ENCODE peak calls at places on chromosomes 1 and 21, in nine cellular contexts. Z, T, B, X, I, G, O, A and R are unnamed samples.
A peak's percentile ranks its signal among the peaks of the same experiment; 100 is the strongest.

GRCh38 chr1:212594640-212595039 is 13.9 kb upstream of the ATF3 start:
- DNase-seq in Z (no peak), T (no peak), B (no peak), X (no peak), I (no peak), G (no peak), O (no peak), A (no peak), R (no peak)

GRCh38 chr1:31111290-31111951 is 45.9 kb upstream of the PUM1 start:
- DNase-seq in Z (peak; percentile 32), T (no peak), B (no peak), X (no peak), I (peak; percentile 59), G (no peak), O (no peak), A (no peak), R (no peak)

GRCh38 chr1:62407398-62408009 is 29.3 kb upstream of the USP1 start:
- DNase-seq in Z (peak; percentile 43), T (no peak), B (peak; percentile 31), X (no peak), I (peak; percentile 68), G (no peak), O (no peak), A (peak; percentile 23), R (no peak)

GRCh38 chr21:38957575-38958340 is 152.0 kb downstream of the ETS2 start:
- DNase-seq in Z (no peak), T (no peak), B (no peak), X (no peak), I (no peak), G (no peak), O (no peak), A (no peak), R (no peak)

GRCh38 chr21:25986928-25987327 is 183.6 kb downstream of the APP start:
- DNase-seq in Z (no peak), T (no peak), B (no peak), X (no peak), I (no peak), G (no peak), O (no peak), A (no peak), R (no peak)

GRCh38 chr1:226425431-226426031 is 17.6 kb upstream of the PARP1 start:
- DNase-seq in Z (no peak), T (no peak), B (no peak), X (no peak), I (peak; percentile 22), G (no peak), O (no peak), A (no peak), R (no peak)

GRCh38 chr1:41890841-41891311 is 27.8 kb downstream of the HIVEP3 start:
- DNase-seq in Z (no peak), T (no peak), B (no peak), X (no peak), I (no peak), G (peak; percentile 39), O (no peak), A (no peak), R (no peak)

GRCh38 chr1:90133133-90133532 is 138.2 kb downstream of the ZNF326 start:
- DNase-seq in Z (peak; percentile 8), T (no peak), B (peak; percentile 29), X (no peak), I (peak; percentile 23), G (peak; percentile 53), O (no peak), A (no peak), R (no peak)

GRCh38 chr21:21997390-21998333 is 999.5 kb downstream of the NCAM2 start:
- DNase-seq in Z (no peak), T (no peak), B (no peak), X (no peak), I (no peak), G (no peak), O (no peak), A (no peak), R (no peak)